ENCODE peak calls at places on chromosome 14, in eight cellular contexts. B, S, N, G, J, Z, M and T are unnamed samples. For H3K36me3 and H3K4me1, the result is how much of the 10 kb centered on the place peaks cover.

GRCh38 chr14:50575769-50576168 is 15.8 kb downstream of the ATL1 start:
- DNase-seq in B (no peak), S (no peak), N (no peak), G (no peak), J (no peak), Z (no peak), M (no peak), T (no peak)

GRCh38 chr14:73245401-73246325 is 8.4 kb downstream of the PAPLN start:
- DNase-seq in B (no peak), S (peak), N (peak), G (peak), J (peak), Z (peak), M (peak), T (no peak)

GRCh38 chr14:104377256-104377655 is 202.3 kb upstream of the C14orf180 start:
- DNase-seq in B (no peak), S (peak), N (no peak), G (no peak), J (no peak), Z (no peak), M (no peak), T (no peak)

GRCh38 chr14:79483472-79483871 is 727.8 kb downstream of the DIO2 start:
- DNase-seq in B (no peak), S (no peak), N (no peak), G (no peak), J (no peak), Z (no peak), M (no peak), T (no peak)

GRCh38 chr14:51240804-51241380 is 845 bp downstream of the TMX1 start:
- DNase-seq in B (no peak), S (no peak), N (no peak), G (no peak), J (no peak), Z (no peak), M (no peak), T (no peak)

GRCh38 chr14:22390824-22391461 is 198.1 kb downstream of the DAD1 start:
- DNase-seq in B (no peak), S (no peak), N (peak), G (no peak), J (no peak), Z (no peak), M (no peak), T (no peak)

GRCh38 chr14:50230601-50231474 is 540 bp downstream of the SOS2 start:
- DNase-seq in B (peak), S (peak), N (peak), G (peak), J (peak), Z (peak), M (peak), T (peak)

GRCh38 chr14:92917041-92917940 is 5.7 kb upstream of the CHGA start:
- DNase-seq in B (no peak), S (no peak), N (no peak), G (no peak), J (no peak), Z (no peak), M (no peak), T (no peak)

GRCh38 chr14:87615822-87616679 is 376.9 kb downstream of the GALC start:
- DNase-seq in B (no peak), S (no peak), N (peak), G (no peak), J (peak), Z (peak), M (peak), T (no peak)

GRCh38 chr14:59897757-59898383 is 22.1 kb upstream of the LRRC9 start:
- DNase-seq in B (no peak), S (no peak), N (peak), G (no peak), J (peak), Z (no peak), M (peak), T (no peak)

GRCh38 chr14:97218713-97219355 is 421.7 kb downstream of the VRK1 start:
- DNase-seq in B (no peak), S (no peak), N (no peak), G (peak), J (peak), Z (peak), M (no peak), T (no peak)

GRCh38 chr14:64801800-64802199 is 77.9 kb downstream of the SPTB start:
- DNase-seq in B (no peak), S (no peak), N (no peak), G (no peak), J (peak), Z (no peak), M (no peak), T (no peak)

GRCh38 chr14:68924392-68925158 is 54.5 kb downstream of the ACTN1 start:
- DNase-seq in B (no peak), S (no peak), N (no peak), G (no peak), J (peak), Z (peak), M (no peak), T (no peak)

GRCh38 chr14:55272922-55273321 is 1.7 kb downstream of the FBXO34 start:
- DNase-seq in B (no peak), S (no peak), N (peak), G (no peak), J (no peak), Z (no peak), M (no peak), T (no peak)

GRCh38 chr14:84129028-84129427 is 1400.9 kb upstream of the FLRT2 start:
- DNase-seq in B (no peak), S (no peak), N (no peak), G (no peak), J (no peak), Z (no peak), M (no peak), T (no peak)

GRCh38 chr14:41096131-41096530 is 510.5 kb upstream of the LRFN5 start:
- DNase-seq in B (no peak), S (no peak), N (no peak), G (no peak), J (no peak), Z (no peak), M (no peak), T (no peak)

GRCh38 chr14:77709412-77709811 is 1.5 kb downstream of the SLIRP start:
- DNase-seq in B (no peak), S (no peak), N (no peak), G (no peak), J (no peak), Z (no peak), M (no peak), T (no peak)

GRCh38 chr14:67168110-67168441 is 21.2 kb upstream of the GARIN2 start:
- DNase-seq in B (no peak), S (no peak), N (peak), G (no peak), J (no peak), Z (no peak), M (no peak), T (no peak)
- H3K36me3 ChIP-seq in B (under half), S (under half), N (under half), G (under half), J (under half), Z (under half), M (under half), T (under half)

GRCh38 chr14:105525326-105525725 is 1.1 kb upstream of the TMEM121 start:
- DNase-seq in B (no peak), S (no peak), N (no peak), G (no peak), J (no peak), Z (no peak), M (no peak), T (no peak)

GRCh38 chr14:105527381-105528196 is 1.2 kb downstream of the TMEM121 start:
- DNase-seq in B (peak), S (no peak), N (no peak), G (no peak), J (no peak), Z (no peak), M (no peak), T (no peak)

GRCh38 chr14:105525861-105526780 is at the start of gene TMEM121:
- DNase-seq in B (peak), S (no peak), N (no peak), G (no peak), J (peak), Z (no peak), M (no peak), T (no peak)

GRCh38 chr14:105528197-105528858 is 1.9 kb downstream of the TMEM121 start:
- DNase-seq in B (peak), S (peak), N (peak), G (peak), J (peak), Z (peak), M (peak), T (peak)

DNA sequence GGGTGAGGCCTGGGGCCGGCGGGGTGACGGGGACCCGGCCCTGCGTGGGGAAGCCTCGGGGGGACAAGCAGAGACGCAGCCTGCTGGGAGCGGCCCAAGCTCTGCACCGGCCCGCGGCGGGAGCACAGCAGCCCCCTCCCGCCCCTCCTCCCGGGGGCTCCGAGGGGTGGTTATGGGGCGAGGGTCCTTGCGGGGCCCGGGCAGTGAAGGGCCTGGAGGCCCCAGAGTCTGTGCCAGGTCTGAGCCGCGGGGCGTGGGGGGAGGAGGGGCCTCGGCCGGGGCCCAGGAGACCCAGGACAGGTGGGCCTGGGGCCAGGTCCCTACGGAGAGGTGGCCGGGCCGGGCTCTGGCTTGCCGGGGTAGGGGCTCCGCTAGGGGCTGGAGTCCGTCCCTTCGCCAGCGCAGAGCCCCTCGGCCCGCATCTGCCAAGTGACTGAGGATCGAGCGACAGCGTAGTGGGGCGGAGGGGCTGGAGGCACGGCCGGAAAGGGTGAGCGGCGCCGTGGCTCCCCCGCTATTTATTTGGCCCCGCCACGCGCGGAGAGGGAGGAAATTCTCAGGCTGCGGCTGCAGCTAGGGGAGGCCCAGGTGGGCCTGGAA is 498 bp downstream of the TMEM121 start:
- DNase-seq in B (peak), S (no peak), N (no peak), G (no peak), J (peak), Z (no peak), M (no peak), T (no peak)
- H3K4me1 ChIP-seq in B (under half), S (under half), N (under half), G (under half), J (under half), Z (under half), M (under half), T (under half)

DNA sequence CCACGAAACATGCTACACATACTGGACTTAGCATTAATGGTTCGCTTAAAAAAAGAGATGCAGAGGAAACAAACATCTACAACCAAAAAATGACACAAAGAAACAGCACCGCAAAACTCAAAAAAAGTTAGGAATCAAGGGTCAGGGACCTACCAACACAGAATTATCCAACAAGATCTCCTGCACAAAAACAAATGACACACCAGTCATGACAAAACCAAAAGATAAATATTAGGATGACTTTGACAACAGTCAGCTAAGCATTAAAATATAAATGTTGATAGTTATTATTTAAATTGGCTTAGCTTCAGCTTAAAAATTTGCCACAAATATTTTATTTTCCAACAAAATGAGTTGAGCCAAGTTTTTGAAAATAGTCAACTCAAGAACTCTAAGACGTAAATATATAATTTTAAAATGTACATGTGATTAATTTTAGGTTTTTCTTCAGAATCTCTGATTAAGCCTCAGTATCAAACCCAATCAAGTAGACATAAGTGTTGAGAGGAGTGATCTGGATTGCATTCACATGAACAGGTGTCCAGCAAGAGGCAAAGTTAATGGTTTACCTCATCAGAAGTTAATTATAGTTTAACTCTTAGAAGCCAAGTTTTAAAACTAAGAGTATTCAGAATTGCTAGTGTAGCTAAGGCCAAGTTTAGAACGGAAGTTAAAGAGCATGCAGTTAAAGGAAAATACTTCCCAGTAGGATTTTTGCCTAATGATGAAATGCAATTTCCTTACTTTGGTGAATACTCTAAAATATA is 79.9 kb downstream of the HEATR5A start:
- DNase-seq in B (no peak), S (no peak), N (peak), G (no peak), J (no peak), Z (no peak), M (no peak), T (no peak)
- H3K36me3 ChIP-seq in B (under half), S (half or more), N (under half), G (under half), J (under half), Z (under half), M (under half), T (under half)

GRCh38 chr14:61149896-61150295 is 131.2 kb downstream of the TMEM30B start:
- DNase-seq in B (no peak), S (no peak), N (no peak), G (no peak), J (no peak), Z (no peak), M (no peak), T (no peak)
- H3K4me1 ChIP-seq in B (under half), S (under half), N (under half), G (under half), J (under half), Z (under half), M (under half), T (under half)

DNA sequence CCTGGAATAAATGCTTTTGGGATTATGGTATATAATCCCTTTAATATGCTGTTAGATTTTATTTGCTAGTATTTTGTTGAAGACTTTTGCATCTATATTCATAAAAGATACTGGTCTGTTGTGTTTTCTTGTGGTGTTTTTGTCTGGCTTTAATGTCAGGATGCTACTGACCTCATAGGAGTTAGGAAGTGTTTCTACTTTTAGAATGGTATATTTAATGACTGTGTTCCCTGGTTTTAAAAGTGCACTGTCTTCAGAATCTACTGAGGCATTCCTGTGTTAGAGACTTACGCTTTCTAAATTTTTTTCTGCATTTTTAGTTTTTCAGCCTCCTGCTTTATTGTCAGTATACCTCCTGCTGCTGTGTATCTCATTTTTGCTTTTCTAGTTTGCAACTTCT is 51.6 kb downstream of the ARHGAP5 start:
- DNase-seq in B (no peak), S (no peak), N (no peak), G (no peak), J (no peak), Z (no peak), M (no peak), T (no peak)
- H3K36me3 ChIP-seq in B (under half), S (under half), N (under half), G (under half), J (under half), Z (under half), M (under half), T (under half)

DNA sequence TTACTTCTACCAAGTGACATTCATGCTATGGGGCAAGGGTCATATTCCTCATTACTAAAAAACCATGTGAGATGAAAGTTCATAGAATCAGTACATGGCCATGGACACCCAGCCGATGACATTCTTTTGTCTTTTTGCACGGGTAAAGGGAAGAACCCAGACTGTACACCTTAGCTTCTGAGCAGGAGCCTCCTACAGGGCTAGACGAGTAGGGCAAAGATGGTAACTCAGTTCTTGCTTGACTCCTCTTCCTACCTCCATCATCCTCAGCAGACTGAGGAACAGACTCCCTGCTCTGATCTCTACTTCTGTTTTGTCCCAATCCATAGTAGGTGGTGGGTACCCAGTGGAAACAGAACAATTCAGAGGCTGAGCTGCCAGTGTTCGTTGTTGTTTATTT is 281.3 kb downstream of the NPAS3 start:
- DNase-seq in B (no peak), S (no peak), N (no peak), G (no peak), J (no peak), Z (no peak), M (no peak), T (no peak)
- H3K4me1 ChIP-seq in B (under half), S (under half), N (under half), G (under half), J (under half), Z (under half), M (under half), T (under half)